ENCODE peak calls at places on chromosomes 5 and 9, in eight cellular contexts. One of them, this sample, is unnamed.

GRCh38 chr5:38375423-38375822 is 117.1 kb downstream of the EGFLAM start:
- DNase-seq in GM23338: no peak
- DNase-seq in stomach: no peak
- DNase-seq in HCT116: no peak
- DNase-seq in breast epithelium: no peak
- DNase-seq in transverse colon: no peak
- DNase-seq in suprapubic skin: no peak
- DNase-seq in HL-60: no peak
- DNase-seq in this sample: no peak

GRCh38 chr5:140388052-140388451 is 13.6 kb upstream of the ANKHD1 start:
- DNase-seq in GM23338: no peak
- DNase-seq in stomach: no peak
- DNase-seq in HCT116: no peak
- DNase-seq in breast epithelium: no peak
- DNase-seq in transverse colon: no peak
- DNase-seq in suprapubic skin: no peak
- DNase-seq in HL-60: no peak
- DNase-seq in this sample: no peak

GRCh38 chr5:870973-871372 is 20.2 kb upstream of the ZDHHC11 start:
- DNase-seq in GM23338: no peak
- DNase-seq in stomach: no peak
- DNase-seq in HCT116: no peak
- DNase-seq in breast epithelium: no peak
- DNase-seq in transverse colon: no peak
- DNase-seq in suprapubic skin: no peak
- DNase-seq in HL-60: no peak
- DNase-seq in this sample: no peak

GRCh38 chr9:6870650-6871477 is 113.1 kb downstream of the KDM4C start:
- DNase-seq in GM23338: no peak
- DNase-seq in stomach: no peak
- DNase-seq in HCT116: no peak
- DNase-seq in breast epithelium: no peak
- DNase-seq in transverse colon: no peak
- DNase-seq in suprapubic skin: no peak
- DNase-seq in HL-60: no peak
- DNase-seq in this sample: no peak

GRCh38 chr5:73448072-73448432 is 525 bp downstream of the FOXD1 start:
- DNase-seq in GM23338: peak
- DNase-seq in stomach: no peak
- DNase-seq in HCT116: no peak
- DNase-seq in breast epithelium: no peak
- DNase-seq in transverse colon: no peak
- DNase-seq in suprapubic skin: no peak
- DNase-seq in HL-60: no peak
- DNase-seq in this sample: no peak

GRCh38 chr9:91178281-91179236 is 183.2 kb downstream of the AUH start:
- DNase-seq in GM23338: no peak
- DNase-seq in stomach: peak
- DNase-seq in HCT116: no peak
- DNase-seq in breast epithelium: no peak
- DNase-seq in transverse colon: peak
- DNase-seq in suprapubic skin: peak
- DNase-seq in HL-60: no peak
- DNase-seq in this sample: peak

GRCh38 chr5:172443441-172444109 is 10.8 kb downstream of the SH3PXD2B start:
- DNase-seq in GM23338: no peak
- DNase-seq in stomach: peak
- DNase-seq in HCT116: peak
- DNase-seq in breast epithelium: peak
- DNase-seq in transverse colon: peak
- DNase-seq in suprapubic skin: peak
- DNase-seq in HL-60: no peak
- DNase-seq in this sample: no peak

GRCh38 chr9:133708123-133708769 is 29.9 kb downstream of the SARDH start:
- DNase-seq in GM23338: no peak
- DNase-seq in stomach: no peak
- DNase-seq in HCT116: no peak
- DNase-seq in breast epithelium: no peak
- DNase-seq in transverse colon: no peak
- DNase-seq in suprapubic skin: peak
- DNase-seq in HL-60: no peak
- DNase-seq in this sample: peak

GRCh38 chr5:95958308-95959014 is 3.2 kb downstream of the ELL2 start:
- DNase-seq in GM23338: peak
- DNase-seq in stomach: peak
- DNase-seq in HCT116: no peak
- DNase-seq in breast epithelium: no peak
- DNase-seq in transverse colon: peak
- DNase-seq in suprapubic skin: no peak
- DNase-seq in HL-60: no peak
- DNase-seq in this sample: peak

DNA sequence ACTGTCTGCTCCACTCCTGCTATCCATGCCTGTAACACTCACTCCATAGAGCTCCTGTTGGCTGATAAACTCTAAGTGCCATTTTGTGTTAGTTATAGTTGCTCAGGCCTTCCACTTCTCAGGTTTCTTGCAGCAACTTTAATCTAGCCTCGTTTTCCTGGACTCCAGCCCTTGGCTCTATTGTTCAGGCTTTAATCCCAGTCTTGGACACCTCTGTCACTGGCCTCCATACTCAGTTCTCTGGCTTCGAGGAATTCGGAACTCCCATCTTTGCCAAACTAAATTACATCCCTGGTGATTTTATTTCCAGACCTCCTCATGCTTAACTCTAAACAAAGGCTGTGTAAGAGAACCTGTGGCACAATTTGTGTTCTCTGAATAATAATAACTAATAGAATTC is 39.8 kb downstream of the EMB start:
- DNase-seq in GM23338: no peak
- DNase-seq in stomach: no peak
- DNase-seq in HCT116: no peak
- DNase-seq in breast epithelium: no peak
- DNase-seq in transverse colon: no peak
- DNase-seq in suprapubic skin: no peak
- DNase-seq in HL-60: no peak
- DNase-seq in this sample: no peak
- H3K27ac ChIP-seq in GM23338: no peak
- H3K27ac ChIP-seq in stomach: no peak
- H3K27ac ChIP-seq in HCT116: no peak
- H3K27ac ChIP-seq in breast epithelium: no peak
- H3K27ac ChIP-seq in transverse colon: no peak
- H3K27ac ChIP-seq in suprapubic skin: no peak
- H3K27ac ChIP-seq in HL-60: no peak
- H3K27ac ChIP-seq in this sample: no peak

GRCh38 chr9:112094948-112095779 is 79.9 kb downstream of the SUSD1 start:
- DNase-seq in GM23338: no peak
- DNase-seq in stomach: peak
- DNase-seq in HCT116: no peak
- DNase-seq in breast epithelium: no peak
- DNase-seq in transverse colon: no peak
- DNase-seq in suprapubic skin: no peak
- DNase-seq in HL-60: no peak
- DNase-seq in this sample: no peak

GRCh38 chr9:112093147-112093874 is 81.8 kb downstream of the SUSD1 start:
- DNase-seq in GM23338: no peak
- DNase-seq in stomach: no peak
- DNase-seq in HCT116: no peak
- DNase-seq in breast epithelium: no peak
- DNase-seq in transverse colon: no peak
- DNase-seq in suprapubic skin: no peak
- DNase-seq in HL-60: no peak
- DNase-seq in this sample: no peak

GRCh38 chr9:112093875-112094227 is 81.2 kb downstream of the SUSD1 start:
- DNase-seq in GM23338: no peak
- DNase-seq in stomach: no peak
- DNase-seq in HCT116: no peak
- DNase-seq in breast epithelium: no peak
- DNase-seq in transverse colon: no peak
- DNase-seq in suprapubic skin: no peak
- DNase-seq in HL-60: no peak
- DNase-seq in this sample: no peak

GRCh38 chr9:112094240-112094639 is 80.9 kb downstream of the SUSD1 start:
- DNase-seq in GM23338: no peak
- DNase-seq in stomach: no peak
- DNase-seq in HCT116: no peak
- DNase-seq in breast epithelium: no peak
- DNase-seq in transverse colon: no peak
- DNase-seq in suprapubic skin: no peak
- DNase-seq in HL-60: no peak
- DNase-seq in this sample: no peak

DNA sequence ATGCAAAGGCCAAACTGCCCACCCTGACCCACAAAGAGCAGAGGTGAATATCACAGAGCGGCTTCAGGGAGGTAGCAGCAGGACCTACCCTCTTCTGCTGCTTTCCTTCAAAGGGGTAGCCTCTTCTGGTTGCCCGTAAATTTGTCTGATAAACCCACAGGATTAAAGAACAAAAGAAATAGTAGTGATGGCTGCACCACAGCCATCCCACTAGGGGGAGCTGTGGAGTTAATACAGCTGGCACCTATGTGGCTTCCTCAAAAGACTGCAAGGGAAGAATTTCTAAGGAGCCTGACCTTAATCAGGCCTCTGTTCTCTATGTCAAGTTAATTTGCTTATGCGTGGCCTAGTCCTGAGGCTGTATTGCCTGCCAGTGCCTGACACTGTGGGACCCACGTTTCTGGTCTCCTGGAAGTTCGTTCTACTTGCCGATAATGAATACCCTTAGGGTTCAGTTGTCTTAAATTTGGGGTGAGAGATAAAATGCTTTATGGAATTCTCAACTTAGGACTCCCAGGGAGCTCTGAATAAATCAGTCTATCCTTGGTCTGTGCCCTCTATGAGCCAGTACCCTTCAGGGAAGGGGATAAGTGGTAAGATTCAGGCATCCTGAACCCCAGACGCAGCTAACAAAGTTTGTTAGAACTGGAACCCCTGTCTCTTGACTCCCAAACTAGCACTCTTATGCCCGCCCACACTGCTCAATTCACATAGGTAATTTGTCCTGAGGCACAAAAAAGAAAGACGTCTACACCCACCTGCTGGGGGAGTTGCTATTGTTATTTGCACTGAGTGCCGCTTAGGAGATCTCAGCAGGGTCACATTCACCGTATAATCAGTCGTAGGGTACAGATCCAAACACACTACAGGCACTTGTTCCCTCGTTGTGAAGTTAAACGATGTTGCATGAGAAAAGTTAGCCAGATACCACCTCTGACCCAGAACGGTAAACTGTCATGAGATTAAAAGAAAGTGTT is 77.1 kb downstream of the SUSD1 start:
- DNase-seq in GM23338: peak
- DNase-seq in stomach: peak
- DNase-seq in HCT116: peak
- DNase-seq in breast epithelium: no peak
- DNase-seq in transverse colon: peak
- DNase-seq in suprapubic skin: no peak
- DNase-seq in HL-60: peak
- DNase-seq in this sample: no peak
- TF ChIP-seq POLR2AphosphoS5 in GM23338: no peak
- TF ChIP-seq POLR2AphosphoS5 in stomach: no peak
- TF ChIP-seq POLR2AphosphoS5 in HCT116: no peak
- TF ChIP-seq POLR2AphosphoS5 in breast epithelium: no peak
- TF ChIP-seq POLR2AphosphoS5 in transverse colon: no peak
- TF ChIP-seq POLR2AphosphoS5 in suprapubic skin: no peak
- TF ChIP-seq POLR2AphosphoS5 in HL-60: no peak
- TF ChIP-seq POLR2AphosphoS5 in this sample: no peak

GRCh38 chr9:126394802-126395201 is 68.2 kb downstream of the MVB12B start:
- DNase-seq in GM23338: no peak
- DNase-seq in stomach: no peak
- DNase-seq in HCT116: no peak
- DNase-seq in breast epithelium: no peak
- DNase-seq in transverse colon: no peak
- DNase-seq in suprapubic skin: no peak
- DNase-seq in HL-60: no peak
- DNase-seq in this sample: no peak
- H3K27ac ChIP-seq in GM23338: no peak
- H3K27ac ChIP-seq in stomach: no peak
- H3K27ac ChIP-seq in HCT116: no peak
- H3K27ac ChIP-seq in breast epithelium: no peak
- H3K27ac ChIP-seq in transverse colon: no peak
- H3K27ac ChIP-seq in suprapubic skin: no peak
- H3K27ac ChIP-seq in HL-60: no peak
- H3K27ac ChIP-seq in this sample: no peak

DNA sequence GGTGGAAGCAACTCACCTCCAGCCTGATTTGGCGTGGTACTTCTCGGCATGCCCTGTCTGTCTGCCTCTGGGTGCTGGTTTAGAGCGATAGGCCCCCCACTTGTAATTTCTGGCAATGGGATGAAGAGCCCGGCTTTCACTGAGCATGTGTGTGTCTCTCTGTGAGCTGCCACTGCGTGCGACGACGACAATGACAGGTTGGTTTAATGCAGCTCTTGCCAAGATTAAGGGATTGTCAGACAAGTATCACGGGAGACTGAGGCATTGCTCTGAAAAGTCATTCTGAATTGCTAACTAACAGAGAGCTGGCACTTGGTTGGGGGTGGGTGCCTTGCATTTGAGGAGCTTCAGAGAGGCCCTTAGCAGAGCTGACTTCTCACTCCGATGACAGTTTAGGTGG is 348.8 kb upstream of the CLINT1 start:
- DNase-seq in GM23338: no peak
- DNase-seq in stomach: no peak
- DNase-seq in HCT116: no peak
- DNase-seq in breast epithelium: no peak
- DNase-seq in transverse colon: no peak
- DNase-seq in suprapubic skin: no peak
- DNase-seq in HL-60: no peak
- DNase-seq in this sample: no peak
- TF ChIP-seq POLR2AphosphoS5 in GM23338: no peak
- TF ChIP-seq POLR2AphosphoS5 in stomach: no peak
- TF ChIP-seq POLR2AphosphoS5 in HCT116: no peak
- TF ChIP-seq POLR2AphosphoS5 in breast epithelium: no peak
- TF ChIP-seq POLR2AphosphoS5 in transverse colon: no peak
- TF ChIP-seq POLR2AphosphoS5 in suprapubic skin: no peak
- TF ChIP-seq POLR2AphosphoS5 in HL-60: no peak
- TF ChIP-seq POLR2AphosphoS5 in this sample: no peak

GRCh38 chr9:77511525-77511924 is 136.6 kb downstream of the GNA14 start:
- DNase-seq in GM23338: no peak
- DNase-seq in stomach: no peak
- DNase-seq in HCT116: no peak
- DNase-seq in breast epithelium: no peak
- DNase-seq in transverse colon: no peak
- DNase-seq in suprapubic skin: no peak
- DNase-seq in HL-60: no peak
- DNase-seq in this sample: no peak

GRCh38 chr9:77502568-77502967 is 145.6 kb downstream of the GNA14 start:
- DNase-seq in GM23338: no peak
- DNase-seq in stomach: no peak
- DNase-seq in HCT116: no peak
- DNase-seq in breast epithelium: no peak
- DNase-seq in transverse colon: no peak
- DNase-seq in suprapubic skin: no peak
- DNase-seq in HL-60: no peak
- DNase-seq in this sample: no peak

GRCh38 chr9:77512876-77513275 is 135.2 kb downstream of the GNA14 start:
- DNase-seq in GM23338: no peak
- DNase-seq in stomach: no peak
- DNase-seq in HCT116: no peak
- DNase-seq in breast epithelium: no peak
- DNase-seq in transverse colon: no peak
- DNase-seq in suprapubic skin: no peak
- DNase-seq in HL-60: no peak
- DNase-seq in this sample: no peak

GRCh38 chr9:77507212-77507961 is 140.7 kb downstream of the GNA14 start:
- DNase-seq in GM23338: no peak
- DNase-seq in stomach: no peak
- DNase-seq in HCT116: no peak
- DNase-seq in breast epithelium: no peak
- DNase-seq in transverse colon: no peak
- DNase-seq in suprapubic skin: no peak
- DNase-seq in HL-60: no peak
- DNase-seq in this sample: no peak
- H3K27ac ChIP-seq in GM23338: no peak
- H3K27ac ChIP-seq in stomach: no peak
- H3K27ac ChIP-seq in HCT116: no peak
- H3K27ac ChIP-seq in breast epithelium: no peak
- H3K27ac ChIP-seq in transverse colon: no peak
- H3K27ac ChIP-seq in suprapubic skin: no peak
- H3K27ac ChIP-seq in HL-60: no peak
- H3K27ac ChIP-seq in this sample: peak